ENCODE peak calls at places on chromosomes 3 and 15, in six cellular contexts. Z is AG04449; X is D721Med; D is CD8-positive, alpha-beta memory T cell; G is effector CD4-positive, alpha-beta T cell; Y is activated T-cell treated with anti-CD3 and anti-CD28 coated beads for 48 hours. I is an unnamed sample.

GRCh38 chr3:122092460-122093165 is 37.5 kb downstream of the CD86 start:
- DNase-seq in D (no peak), G (no peak), X (no peak), Z (no peak), Y (peak; percentile 55), I (peak; percentile 66)

GRCh38 chr15:68200016-68200861 is 4.9 kb downstream of the CALML4 start:
- DNase-seq in D (no peak), G (no peak), Y (no peak), Z (no peak), X (no peak), I (no peak)

GRCh38 chr3:67349551-67350174 is 304.7 kb downstream of the SUCLG2 start:
- DNase-seq in Z (no peak), X (no peak), Y (peak; percentile 27), D (no peak), G (no peak), I (no peak)

GRCh38 chr3:8600457-8600856 is 44.1 kb downstream of the SSUH2 start:
- DNase-seq in X (no peak), Z (no peak), Y (no peak), D (no peak), G (no peak), I (no peak)

GRCh38 chr3:79910337-79910736 is 142.5 kb upstream of the ROBO1 start:
- DNase-seq in Z (no peak), X (no peak), G (no peak), D (no peak), Y (no peak), I (no peak)

GRCh38 chr3:193451881-193452280 is 73.3 kb upstream of the ATP13A5 start:
- DNase-seq in X (no peak), D (no peak), Z (no peak), G (no peak), Y (no peak), I (no peak)

GRCh38 chr3:21466491-21466890 is 284.5 kb downstream of the ZNF385D start:
- DNase-seq in G (no peak), Z (no peak), D (no peak), Y (no peak), X (no peak), I (no peak)

GRCh38 chr3:43540625-43541024 is 81.2 kb downstream of the ANO10 start:
- DNase-seq in D (no peak), Y (no peak), G (no peak), Z (no peak), X (no peak), I (no peak)

GRCh38 chr3:15420871-15421270 is 6.5 kb downstream of the METTL6 start:
- DNase-seq in Y (no peak), G (no peak), D (no peak), X (no peak), Z (no peak), I (no peak)

GRCh38 chr15:66126057-66126855 is 127.3 kb downstream of the MEGF11 start:
- DNase-seq in Z (no peak), X (peak; percentile 53), G (no peak), Y (no peak), D (no peak), I (no peak)

GRCh38 chr3:111762535-111762934 is 96.5 kb upstream of the PHLDB2 start:
- DNase-seq in X (no peak), Y (no peak), D (no peak), Z (no peak), G (no peak), I (no peak)